ENCODE peak calls at places on chromosomes 16 and 17, in ten cellular contexts. One of them, this sample, is unnamed.

GRCh38 chr16:72989203-72989991 is 58.5 kb downstream of the ZFHX3 start:
- DNase-seq in ACHN: peak
- DNase-seq in AG08396: peak
- DNase-seq in NCI-H2081: no peak
- DNase-seq in HEK293T: no peak
- DNase-seq in CD4-positive, alpha-beta T cell: no peak
- DNase-seq in stimulated activated CD8-positive, alpha-beta memory T cell treated with anti-CD3 and anti-CD28 coated beads, Interleukin-2, amount 100 ng/mL, for 48 hours: no peak
- DNase-seq in astrocyte of the cerebellum: peak
- DNase-seq in heart right ventricle: no peak
- DNase-seq in stimulated activated effector memory CD8-positive, alpha-beta T cell treated with anti-CD3 and anti-CD28 coated beads, Interleukin-12 subunit alpha, Interleukin-12 subunit beta, amount 100 ng/mL, for 72 hours: no peak
- DNase-seq in this sample: no peak

GRCh38 chr17:34226011-34226410 is 29.1 kb upstream of the CCL2 start:
- DNase-seq in CD4-positive, alpha-beta T cell: no peak
- DNase-seq in astrocyte of the cerebellum: no peak
- DNase-seq in stimulated activated CD8-positive, alpha-beta memory T cell treated with anti-CD3 and anti-CD28 coated beads, Interleukin-2, amount 100 ng/mL, for 48 hours: no peak
- DNase-seq in ACHN: no peak
- DNase-seq in HEK293T: no peak
- DNase-seq in stimulated activated effector memory CD8-positive, alpha-beta T cell treated with anti-CD3 and anti-CD28 coated beads, Interleukin-12 subunit alpha, Interleukin-12 subunit beta, amount 100 ng/mL, for 72 hours: no peak
- DNase-seq in heart right ventricle: no peak
- DNase-seq in NCI-H2081: no peak
- DNase-seq in AG08396: no peak
- DNase-seq in this sample: no peak

GRCh38 chr16:72902276-72902675 is 145.7 kb downstream of the ZFHX3 start:
- DNase-seq in NCI-H2081: no peak
- DNase-seq in heart right ventricle: no peak
- DNase-seq in CD4-positive, alpha-beta T cell: no peak
- DNase-seq in stimulated activated effector memory CD8-positive, alpha-beta T cell treated with anti-CD3 and anti-CD28 coated beads, Interleukin-12 subunit alpha, Interleukin-12 subunit beta, amount 100 ng/mL, for 72 hours: no peak
- DNase-seq in ACHN: no peak
- DNase-seq in AG08396: no peak
- DNase-seq in HEK293T: no peak
- DNase-seq in stimulated activated CD8-positive, alpha-beta memory T cell treated with anti-CD3 and anti-CD28 coated beads, Interleukin-2, amount 100 ng/mL, for 48 hours: no peak
- DNase-seq in astrocyte of the cerebellum: no peak
- DNase-seq in this sample: no peak

GRCh38 chr17:40025991-40026815 is 11.0 kb downstream of the CSF3 start:
- DNase-seq in CD4-positive, alpha-beta T cell: peak
- DNase-seq in ACHN: no peak
- DNase-seq in stimulated activated CD8-positive, alpha-beta memory T cell treated with anti-CD3 and anti-CD28 coated beads, Interleukin-2, amount 100 ng/mL, for 48 hours: no peak
- DNase-seq in HEK293T: no peak
- DNase-seq in stimulated activated effector memory CD8-positive, alpha-beta T cell treated with anti-CD3 and anti-CD28 coated beads, Interleukin-12 subunit alpha, Interleukin-12 subunit beta, amount 100 ng/mL, for 72 hours: no peak
- DNase-seq in heart right ventricle: no peak
- DNase-seq in NCI-H2081: no peak
- DNase-seq in AG08396: no peak
- DNase-seq in astrocyte of the cerebellum: peak
- DNase-seq in this sample: peak

GRCh38 chr17:10871914-10872313 is 34.0 kb upstream of the PIRT start:
- DNase-seq in CD4-positive, alpha-beta T cell: no peak
- DNase-seq in HEK293T: no peak
- DNase-seq in AG08396: no peak
- DNase-seq in NCI-H2081: no peak
- DNase-seq in ACHN: no peak
- DNase-seq in stimulated activated CD8-positive, alpha-beta memory T cell treated with anti-CD3 and anti-CD28 coated beads, Interleukin-2, amount 100 ng/mL, for 48 hours: no peak
- DNase-seq in stimulated activated effector memory CD8-positive, alpha-beta T cell treated with anti-CD3 and anti-CD28 coated beads, Interleukin-12 subunit alpha, Interleukin-12 subunit beta, amount 100 ng/mL, for 72 hours: no peak
- DNase-seq in heart right ventricle: peak
- DNase-seq in astrocyte of the cerebellum: no peak
- DNase-seq in this sample: no peak

GRCh38 chr16:50836121-50836541 is 94.2 kb downstream of the CYLD start:
- DNase-seq in AG08396: no peak
- DNase-seq in astrocyte of the cerebellum: no peak
- DNase-seq in stimulated activated effector memory CD8-positive, alpha-beta T cell treated with anti-CD3 and anti-CD28 coated beads, Interleukin-12 subunit alpha, Interleukin-12 subunit beta, amount 100 ng/mL, for 72 hours: no peak
- DNase-seq in NCI-H2081: no peak
- DNase-seq in ACHN: no peak
- DNase-seq in heart right ventricle: no peak
- DNase-seq in CD4-positive, alpha-beta T cell: no peak
- DNase-seq in HEK293T: no peak
- DNase-seq in stimulated activated CD8-positive, alpha-beta memory T cell treated with anti-CD3 and anti-CD28 coated beads, Interleukin-2, amount 100 ng/mL, for 48 hours: no peak
- DNase-seq in this sample: no peak

GRCh38 chr16:68113059-68113757 is 28.0 kb downstream of the NFATC3 start:
- DNase-seq in heart right ventricle: no peak
- DNase-seq in AG08396: no peak
- DNase-seq in ACHN: no peak
- DNase-seq in CD4-positive, alpha-beta T cell: no peak
- DNase-seq in stimulated activated CD8-positive, alpha-beta memory T cell treated with anti-CD3 and anti-CD28 coated beads, Interleukin-2, amount 100 ng/mL, for 48 hours: no peak
- DNase-seq in stimulated activated effector memory CD8-positive, alpha-beta T cell treated with anti-CD3 and anti-CD28 coated beads, Interleukin-12 subunit alpha, Interleukin-12 subunit beta, amount 100 ng/mL, for 72 hours: no peak
- DNase-seq in HEK293T: no peak
- DNase-seq in astrocyte of the cerebellum: no peak
- DNase-seq in NCI-H2081: no peak
- DNase-seq in this sample: no peak

GRCh38 chr16:28181557-28181914 is 30.2 kb downstream of the XPO6 start:
- DNase-seq in NCI-H2081: no peak
- DNase-seq in astrocyte of the cerebellum: peak
- DNase-seq in ACHN: peak
- DNase-seq in heart right ventricle: no peak
- DNase-seq in HEK293T: no peak
- DNase-seq in stimulated activated CD8-positive, alpha-beta memory T cell treated with anti-CD3 and anti-CD28 coated beads, Interleukin-2, amount 100 ng/mL, for 48 hours: no peak
- DNase-seq in AG08396: peak
- DNase-seq in CD4-positive, alpha-beta T cell: no peak
- DNase-seq in stimulated activated effector memory CD8-positive, alpha-beta T cell treated with anti-CD3 and anti-CD28 coated beads, Interleukin-12 subunit alpha, Interleukin-12 subunit beta, amount 100 ng/mL, for 72 hours: no peak
- DNase-seq in this sample: no peak

GRCh38 chr16:85924675-85925074 is 25.7 kb downstream of the IRF8 start:
- DNase-seq in AG08396: peak
- DNase-seq in NCI-H2081: no peak
- DNase-seq in stimulated activated effector memory CD8-positive, alpha-beta T cell treated with anti-CD3 and anti-CD28 coated beads, Interleukin-12 subunit alpha, Interleukin-12 subunit beta, amount 100 ng/mL, for 72 hours: no peak
- DNase-seq in astrocyte of the cerebellum: no peak
- DNase-seq in ACHN: no peak
- DNase-seq in heart right ventricle: no peak
- DNase-seq in HEK293T: no peak
- DNase-seq in stimulated activated CD8-positive, alpha-beta memory T cell treated with anti-CD3 and anti-CD28 coated beads, Interleukin-2, amount 100 ng/mL, for 48 hours: no peak
- DNase-seq in CD4-positive, alpha-beta T cell: no peak
- DNase-seq in this sample: no peak

GRCh38 chr16:31148896-31149295 is 970 bp downstream of the PRSS36 start:
- DNase-seq in ACHN: no peak
- DNase-seq in stimulated activated CD8-positive, alpha-beta memory T cell treated with anti-CD3 and anti-CD28 coated beads, Interleukin-2, amount 100 ng/mL, for 48 hours: no peak
- DNase-seq in AG08396: no peak
- DNase-seq in CD4-positive, alpha-beta T cell: no peak
- DNase-seq in stimulated activated effector memory CD8-positive, alpha-beta T cell treated with anti-CD3 and anti-CD28 coated beads, Interleukin-12 subunit alpha, Interleukin-12 subunit beta, amount 100 ng/mL, for 72 hours: no peak
- DNase-seq in HEK293T: no peak
- DNase-seq in astrocyte of the cerebellum: no peak
- DNase-seq in NCI-H2081: no peak
- DNase-seq in heart right ventricle: no peak
- DNase-seq in this sample: no peak

GRCh38 chr16:88810166-88810867 is 1.4 kb downstream of the APRT start:
- DNase-seq in NCI-H2081: no peak
- DNase-seq in CD4-positive, alpha-beta T cell: no peak
- DNase-seq in ACHN: no peak
- DNase-seq in HEK293T: no peak
- DNase-seq in stimulated activated effector memory CD8-positive, alpha-beta T cell treated with anti-CD3 and anti-CD28 coated beads, Interleukin-12 subunit alpha, Interleukin-12 subunit beta, amount 100 ng/mL, for 72 hours: no peak
- DNase-seq in astrocyte of the cerebellum: no peak
- DNase-seq in AG08396: no peak
- DNase-seq in heart right ventricle: no peak
- DNase-seq in stimulated activated CD8-positive, alpha-beta memory T cell treated with anti-CD3 and anti-CD28 coated beads, Interleukin-2, amount 100 ng/mL, for 48 hours: no peak
- DNase-seq in this sample: no peak

GRCh38 chr16:68643847-68644246 is 1.3 kb upstream of the CDH3 start:
- DNase-seq in ACHN: no peak
- DNase-seq in NCI-H2081: no peak
- DNase-seq in AG08396: no peak
- DNase-seq in astrocyte of the cerebellum: no peak
- DNase-seq in stimulated activated effector memory CD8-positive, alpha-beta T cell treated with anti-CD3 and anti-CD28 coated beads, Interleukin-12 subunit alpha, Interleukin-12 subunit beta, amount 100 ng/mL, for 72 hours: no peak
- DNase-seq in HEK293T: no peak
- DNase-seq in stimulated activated CD8-positive, alpha-beta memory T cell treated with anti-CD3 and anti-CD28 coated beads, Interleukin-2, amount 100 ng/mL, for 48 hours: no peak
- DNase-seq in CD4-positive, alpha-beta T cell: no peak
- DNase-seq in heart right ventricle: no peak
- DNase-seq in this sample: no peak

GRCh38 chr17:4498461-4499397 is at the start of gene SPNS2:
- DNase-seq in astrocyte of the cerebellum: no peak
- DNase-seq in heart right ventricle: peak
- DNase-seq in NCI-H2081: peak
- DNase-seq in ACHN: peak
- DNase-seq in CD4-positive, alpha-beta T cell: peak
- DNase-seq in stimulated activated effector memory CD8-positive, alpha-beta T cell treated with anti-CD3 and anti-CD28 coated beads, Interleukin-12 subunit alpha, Interleukin-12 subunit beta, amount 100 ng/mL, for 72 hours: peak
- DNase-seq in AG08396: peak
- DNase-seq in HEK293T: peak
- DNase-seq in stimulated activated CD8-positive, alpha-beta memory T cell treated with anti-CD3 and anti-CD28 coated beads, Interleukin-2, amount 100 ng/mL, for 48 hours: peak
- DNase-seq in this sample: peak

This sample was measured in activated CD8-positive, alpha-beta T cell treated with anti-CD3 and anti-CD28 coated beads, Interleukin-2, amount 10 ng/mL, durations not matched to agents 7 days and 5 days.